ENCODE peak calls at places on chromosomes 2 and 18, in eight cellular contexts. One of them, this sample, is unnamed.

GRCh38 chr2:99425022-99425421 is 64.8 kb downstream of the REV1 start:
- DNase-seq in transverse colon: no peak
- DNase-seq in H1: no peak
- DNase-seq in testis: no peak
- DNase-seq in IMR-90: peak; percentile 86
- DNase-seq in A549: no peak
- DNase-seq in sigmoid colon: no peak
- DNase-seq in ovary: no peak
- DNase-seq in this sample: no peak

GRCh38 chr18:24054130-24054529 is 39.6 kb downstream of the TTC39C start:
- DNase-seq in transverse colon: no peak
- DNase-seq in H1: no peak
- DNase-seq in testis: no peak
- DNase-seq in IMR-90: peak; percentile 47
- DNase-seq in A549: no peak
- DNase-seq in sigmoid colon: no peak
- DNase-seq in ovary: no peak
- DNase-seq in this sample: no peak

GRCh38 chr2:71925268-71926097 is 222.2 kb downstream of the CYP26B1 start:
- DNase-seq in transverse colon: no peak
- DNase-seq in H1: peak; percentile 13
- DNase-seq in testis: peak; percentile 57
- DNase-seq in IMR-90: no peak
- DNase-seq in A549: peak; percentile 15
- DNase-seq in sigmoid colon: peak; percentile 81
- DNase-seq in ovary: no peak
- DNase-seq in this sample: no peak

GRCh38 chr2:158097481-158097880 is 4.2 kb upstream of the UPP2 start:
- DNase-seq in transverse colon: no peak
- DNase-seq in H1: no peak
- DNase-seq in testis: no peak
- DNase-seq in IMR-90: no peak
- DNase-seq in A549: no peak
- DNase-seq in sigmoid colon: no peak
- DNase-seq in ovary: no peak
- DNase-seq in this sample: no peak

GRCh38 chr2:152825834-152826233 is 107.4 kb downstream of the ARL6IP6 start:
- DNase-seq in transverse colon: no peak
- DNase-seq in H1: no peak
- DNase-seq in testis: no peak
- DNase-seq in IMR-90: peak; percentile 24
- DNase-seq in A549: no peak
- DNase-seq in sigmoid colon: no peak
- DNase-seq in ovary: no peak
- DNase-seq in this sample: no peak

GRCh38 chr2:178275600-178275999 is 81.3 kb downstream of the OSBPL6 start:
- DNase-seq in transverse colon: no peak
- DNase-seq in H1: no peak
- DNase-seq in testis: no peak
- DNase-seq in IMR-90: no peak
- DNase-seq in A549: no peak
- DNase-seq in sigmoid colon: no peak
- DNase-seq in ovary: no peak
- DNase-seq in this sample: no peak

GRCh38 chr2:218010116-218010837 is 7.5 kb upstream of the TNS1 start:
- DNase-seq in transverse colon: peak; percentile 50
- DNase-seq in H1: no peak
- DNase-seq in testis: peak; percentile 37
- DNase-seq in IMR-90: peak; percentile 51
- DNase-seq in A549: peak; percentile 25
- DNase-seq in sigmoid colon: peak; percentile 83
- DNase-seq in ovary: peak; percentile 83
- DNase-seq in this sample: no peak

GRCh38 chr2:202632682-202633081 is 2.1 kb upstream of the FAM117B start:
- DNase-seq in transverse colon: no peak
- DNase-seq in H1: no peak
- DNase-seq in testis: peak; percentile 76
- DNase-seq in IMR-90: peak; percentile 58
- DNase-seq in A549: no peak
- DNase-seq in sigmoid colon: no peak
- DNase-seq in ovary: peak; percentile 81
- DNase-seq in this sample: no peak

GRCh38 chr2:144523606-144524131 is 3.8 kb upstream of the ZEB2 start:
- DNase-seq in transverse colon: no peak
- DNase-seq in H1: no peak
- DNase-seq in testis: no peak
- DNase-seq in IMR-90: no peak
- DNase-seq in A549: no peak
- DNase-seq in sigmoid colon: no peak
- DNase-seq in ovary: peak; percentile 64
- DNase-seq in this sample: no peak

GRCh38 chr2:37795938-37796337 is 124.5 kb upstream of the CDC42EP3 start:
- DNase-seq in transverse colon: no peak
- DNase-seq in H1: no peak
- DNase-seq in testis: no peak
- DNase-seq in IMR-90: peak; percentile 90
- DNase-seq in A549: no peak
- DNase-seq in sigmoid colon: no peak
- DNase-seq in ovary: no peak
- DNase-seq in this sample: no peak

GRCh38 chr2:212921711-212922110 is 229.7 kb downstream of the IKZF2 start:
- DNase-seq in transverse colon: no peak
- DNase-seq in H1: no peak
- DNase-seq in testis: no peak
- DNase-seq in IMR-90: no peak
- DNase-seq in A549: no peak
- DNase-seq in sigmoid colon: no peak
- DNase-seq in ovary: no peak
- DNase-seq in this sample: no peak

GRCh38 chr2:184370954-184371353 is 227.4 kb upstream of the ZNF804A start:
- DNase-seq in transverse colon: no peak
- DNase-seq in H1: no peak
- DNase-seq in testis: no peak
- DNase-seq in IMR-90: no peak
- DNase-seq in A549: no peak
- DNase-seq in sigmoid colon: no peak
- DNase-seq in ovary: no peak
- DNase-seq in this sample: no peak

GRCh38 chr2:108878276-108878675 is 91.7 kb downstream of the CCDC138 start:
- DNase-seq in transverse colon: no peak
- DNase-seq in H1: no peak
- DNase-seq in testis: no peak
- DNase-seq in IMR-90: no peak
- DNase-seq in A549: no peak
- DNase-seq in sigmoid colon: no peak
- DNase-seq in ovary: no peak
- DNase-seq in this sample: no peak

GRCh38 chr18:3130344-3130743 is 89.4 kb downstream of the MYOM1 start:
- DNase-seq in transverse colon: no peak
- DNase-seq in H1: no peak
- DNase-seq in testis: no peak
- DNase-seq in IMR-90: no peak
- DNase-seq in A549: no peak
- DNase-seq in sigmoid colon: no peak
- DNase-seq in ovary: no peak
- DNase-seq in this sample: no peak

GRCh38 chr18:13577091-13577697 is 149.2 kb downstream of the FAM210A start:
- DNase-seq in transverse colon: no peak
- DNase-seq in H1: no peak
- DNase-seq in testis: no peak
- DNase-seq in IMR-90: peak; percentile 7
- DNase-seq in A549: no peak
- DNase-seq in sigmoid colon: no peak
- DNase-seq in ovary: no peak
- DNase-seq in this sample: no peak

DNA sequence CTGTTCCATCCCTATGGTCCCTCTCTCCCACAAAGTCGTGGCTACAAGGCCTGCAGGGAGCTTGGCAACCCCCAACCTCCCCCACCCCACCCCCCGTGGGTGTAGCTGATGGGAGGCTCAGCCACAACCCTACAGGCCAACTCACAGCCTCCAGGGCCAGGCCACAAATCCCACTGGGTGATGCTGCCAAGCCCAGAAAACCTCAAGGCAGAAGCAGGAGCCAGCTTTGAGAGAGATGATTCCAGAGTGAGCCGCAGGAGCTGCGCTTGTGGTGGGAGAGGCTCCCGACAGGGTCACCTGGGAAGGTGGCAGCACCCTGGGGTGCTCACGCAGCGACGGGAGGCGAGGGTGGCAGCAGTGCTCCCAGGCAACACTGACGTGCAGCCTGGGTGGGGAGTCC is 44.8 kb downstream of the ADCY3 start:
- DNase-seq in transverse colon: no peak
- DNase-seq in H1: no peak
- DNase-seq in testis: no peak
- DNase-seq in IMR-90: no peak
- DNase-seq in A549: no peak
- DNase-seq in sigmoid colon: no peak
- DNase-seq in ovary: no peak
- DNase-seq in this sample: no peak
- H3K27ac ChIP-seq in transverse colon: no peak overlapping the region
- H3K27ac ChIP-seq in H1: no peak overlapping the region
- H3K27ac ChIP-seq in testis: no peak overlapping the region
- H3K27ac ChIP-seq in IMR-90: no peak overlapping the region
- H3K27ac ChIP-seq in A549: no peak overlapping the region
- H3K27ac ChIP-seq in sigmoid colon: peak overlapping the region; percentile 74
- H3K27ac ChIP-seq in ovary: no peak overlapping the region
- H3K27ac ChIP-seq in this sample: peak overlapping the region; percentile 70

DNA sequence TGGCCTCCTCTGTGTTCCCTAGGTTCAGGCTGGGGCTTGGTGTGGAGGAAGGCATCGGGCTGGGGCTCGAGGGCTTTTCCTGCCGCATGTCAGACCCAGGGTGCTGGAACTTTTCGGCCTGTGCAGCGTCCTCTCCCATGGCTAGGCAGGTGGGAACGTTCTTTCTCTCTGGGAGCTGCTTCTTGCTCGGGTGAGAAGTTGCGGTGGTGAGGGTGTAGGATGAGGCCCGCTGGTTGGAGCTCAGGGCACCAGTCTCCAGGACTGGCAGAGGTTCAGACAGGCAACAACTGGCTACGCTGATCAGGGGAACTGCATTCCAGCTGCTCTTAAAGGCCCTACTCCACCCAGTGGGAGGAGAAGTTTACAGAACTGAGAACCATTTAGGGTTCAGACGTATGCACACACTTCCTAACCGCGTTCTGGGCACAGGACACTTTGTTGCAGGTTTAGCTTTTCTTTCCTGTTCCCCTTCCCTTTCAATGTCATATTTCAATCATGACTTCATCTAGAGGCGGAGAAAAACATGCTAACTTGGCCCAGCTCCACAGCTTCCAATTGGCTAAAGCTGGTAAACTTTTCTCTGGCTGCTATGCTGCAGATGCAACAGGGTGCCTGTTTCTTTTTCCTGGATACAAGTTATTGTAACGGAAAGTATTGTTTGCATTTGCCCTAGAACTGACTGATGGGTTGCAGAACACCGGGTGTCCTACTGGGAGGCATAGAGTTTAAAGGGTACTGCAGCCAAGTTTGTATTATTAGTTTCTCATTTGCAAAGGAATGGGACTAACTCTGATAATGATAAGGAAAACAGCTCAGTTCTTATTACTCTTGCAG is at the start of gene CAVIN2:
- DNase-seq in transverse colon: peak; percentile 50
- DNase-seq in H1: no peak
- DNase-seq in testis: peak; percentile 51
- DNase-seq in IMR-90: peak; percentile 90
- DNase-seq in A549: peak; percentile 77
- DNase-seq in sigmoid colon: peak; percentile 90
- DNase-seq in ovary: peak; percentile 53
- DNase-seq in this sample: no peak
- TF ChIP-seq POLR2A in transverse colon: peak; percentile 59
- TF ChIP-seq POLR2A in H1: no peak
- TF ChIP-seq POLR2A in testis: no peak
- TF ChIP-seq POLR2A in IMR-90: no peak
- TF ChIP-seq POLR2A in A549: peak; percentile 35
- TF ChIP-seq POLR2A in sigmoid colon: peak; percentile 71
- TF ChIP-seq POLR2A in ovary: no peak
- TF ChIP-seq POLR2A in this sample: peak; percentile 88

GRCh38 chr2:232550351-232551261 is at the start of the genes EIF4E2 and TIGD1:
- DNase-seq in transverse colon: peak; percentile 95
- DNase-seq in H1: peak; percentile 78
- DNase-seq in testis: peak; percentile 94
- DNase-seq in IMR-90: peak; percentile 94
- DNase-seq in A549: peak; percentile 95
- DNase-seq in sigmoid colon: peak; percentile 96
- DNase-seq in ovary: peak; percentile 92
- DNase-seq in this sample: peak; percentile 77
- H3K27ac ChIP-seq in transverse colon: peak within 1 kb of the TSS; percentile 96
- H3K27ac ChIP-seq in H1: peak within 1 kb of the TSS; percentile 88
- H3K27ac ChIP-seq in testis: peak within 1 kb of the TSS; percentile 92
- H3K27ac ChIP-seq in IMR-90: peak within 1 kb of the TSS; percentile 95
- H3K27ac ChIP-seq in A549: peak within 1 kb of the TSS; percentile 99
- H3K27ac ChIP-seq in sigmoid colon: peak within 1 kb of the TSS; percentile 98
- H3K27ac ChIP-seq in ovary: peak within 1 kb of the TSS; percentile 82
- H3K27ac ChIP-seq in this sample: peak within 1 kb of the TSS; percentile 99

GRCh38 chr18:78794031-78794430 is 185.6 kb upstream of the SALL3 start:
- DNase-seq in transverse colon: no peak
- DNase-seq in H1: no peak
- DNase-seq in testis: no peak
- DNase-seq in IMR-90: no peak
- DNase-seq in A549: no peak
- DNase-seq in sigmoid colon: peak; percentile 36
- DNase-seq in ovary: no peak
- DNase-seq in this sample: no peak

GRCh38 chr18:78790960-78791359 is 188.7 kb upstream of the SALL3 start:
- DNase-seq in transverse colon: no peak
- DNase-seq in H1: no peak
- DNase-seq in testis: no peak
- DNase-seq in IMR-90: no peak
- DNase-seq in A549: no peak
- DNase-seq in sigmoid colon: peak; percentile 34
- DNase-seq in ovary: no peak
- DNase-seq in this sample: no peak

GRCh38 chr18:78793313-78793712 is 186.3 kb upstream of the SALL3 start:
- DNase-seq in transverse colon: no peak
- DNase-seq in H1: no peak
- DNase-seq in testis: no peak
- DNase-seq in IMR-90: no peak
- DNase-seq in A549: no peak
- DNase-seq in sigmoid colon: peak; percentile 36
- DNase-seq in ovary: no peak
- DNase-seq in this sample: no peak

GRCh38 chr18:78792094-78792493 is 187.5 kb upstream of the SALL3 start:
- DNase-seq in transverse colon: no peak
- DNase-seq in H1: no peak
- DNase-seq in testis: no peak
- DNase-seq in IMR-90: no peak
- DNase-seq in A549: no peak
- DNase-seq in sigmoid colon: peak; percentile 33
- DNase-seq in ovary: no peak
- DNase-seq in this sample: no peak

DNA sequence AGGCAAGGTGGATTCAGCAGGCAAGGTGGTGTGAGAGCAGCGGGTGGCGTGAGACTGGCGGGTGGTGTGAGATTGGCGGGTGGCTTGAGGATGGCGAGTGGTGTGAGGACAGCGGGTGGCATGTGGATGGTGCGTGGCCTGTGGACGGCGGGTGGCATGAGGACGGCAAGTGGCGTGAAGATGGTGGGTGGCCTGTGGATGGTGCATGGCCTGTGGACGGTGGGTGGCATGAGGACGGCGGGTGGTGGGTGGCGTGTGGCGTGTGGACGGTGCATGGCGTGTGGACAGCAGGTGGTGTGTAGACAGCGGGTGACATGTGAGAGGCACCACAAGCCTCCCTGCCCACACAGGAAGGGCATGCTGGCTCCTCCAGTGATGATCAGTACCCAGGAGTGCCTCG is 186.9 kb upstream of the SALL3 start:
- DNase-seq in transverse colon: no peak
- DNase-seq in H1: no peak
- DNase-seq in testis: no peak
- DNase-seq in IMR-90: no peak
- DNase-seq in A549: no peak
- DNase-seq in sigmoid colon: peak; percentile 53
- DNase-seq in ovary: no peak
- DNase-seq in this sample: no peak
- TF ChIP-seq POLR2A in transverse colon: no peak
- TF ChIP-seq POLR2A in H1: no peak
- TF ChIP-seq POLR2A in testis: no peak
- TF ChIP-seq POLR2A in IMR-90: no peak
- TF ChIP-seq POLR2A in A549: no peak
- TF ChIP-seq POLR2A in sigmoid colon: no peak
- TF ChIP-seq POLR2A in ovary: no peak
- TF ChIP-seq POLR2A in this sample: no peak

This sample was measured in esophagus squamous epithelium.